ENCODE peak calls at places on chromosomes 3 and 15, in nine cellular contexts. W is GM12878, L is H1, K is HepG2, Z is K562, B is GM23338, F is HCT116, S is endothelial cell of umbilical vein, Y is GM23248. D is an unnamed sample.

GRCh38 chr3:48756640-48757039 is 39.6 kb upstream of the IP6K2 start:
- DNase-seq in W (no peak), L (no peak), K (peak), Z (no peak), B (no peak), F (no peak), S (no peak), Y (no peak), D (no peak)

GRCh38 chr3:193908181-193908744 is 227.7 kb upstream of the HES1 start:
- DNase-seq in W (no peak), L (no peak), K (no peak), Z (no peak), B (no peak), F (no peak), S (no peak), Y (no peak), D (no peak)

GRCh38 chr15:43776718-43777292 is at the start of gene ELL3:
- DNase-seq in W (no peak), L (peak), K (peak), Z (peak), B (peak), F (peak), S (no peak), Y (peak), D (peak)

GRCh38 chr15:64697911-64698369 is 77.4 kb downstream of the RBPMS2 start:
- DNase-seq in W (no peak), L (no peak), K (no peak), Z (no peak), B (no peak), F (no peak), S (no peak), Y (peak), D (no peak)

GRCh38 chr3:123412811-123413588 is 35.9 kb downstream of the ADCY5 start:
- DNase-seq in W (no peak), L (no peak), K (no peak), Z (no peak), B (peak), F (no peak), S (no peak), Y (peak), D (no peak)

GRCh38 chr3:64740232-64740631 is 52.4 kb upstream of the ADAMTS9 start:
- DNase-seq in W (no peak), L (no peak), K (peak), Z (no peak), B (no peak), F (no peak), S (peak), Y (peak), D (no peak)

GRCh38 chr3:150078983-150079739 is 108.5 kb upstream of the PFN2 start:
- DNase-seq in W (no peak), L (no peak), K (no peak), Z (no peak), B (no peak), F (no peak), S (no peak), Y (peak), D (no peak)

GRCh38 chr3:159236306-159236705 is 434.5 kb downstream of the MFSD1 start:
- DNase-seq in W (no peak), L (no peak), K (no peak), Z (no peak), B (no peak), F (no peak), S (peak), Y (peak), D (no peak)

GRCh38 chr3:141287326-141287725 is 55.7 kb downstream of the PXYLP1 start:
- DNase-seq in W (no peak), L (no peak), K (no peak), Z (no peak), B (no peak), F (no peak), S (no peak), Y (no peak), D (no peak)

GRCh38 chr15:79193157-79193948 is 89.2 kb upstream of the ANKRD34C start:
- DNase-seq in W (no peak), L (no peak), K (no peak), Z (no peak), B (no peak), F (no peak), S (no peak), Y (no peak), D (no peak)

GRCh38 chr3:100030346-100030745 is 84.0 kb downstream of the FILIP1L start:
- DNase-seq in W (no peak), L (no peak), K (no peak), Z (no peak), B (no peak), F (no peak), S (no peak), Y (peak), D (peak)

GRCh38 chr3:72964633-72965032 is 32.0 kb upstream of the PPP4R2 start:
- DNase-seq in W (no peak), L (no peak), K (no peak), Z (no peak), B (no peak), F (no peak), S (no peak), Y (no peak), D (no peak)

GRCh38 chr3:38354588-38355344 is 8.2 kb downstream of the XYLB start:
- DNase-seq in W (no peak), L (no peak), K (no peak), Z (no peak), B (no peak), F (no peak), S (peak), Y (peak), D (no peak)

GRCh38 chr15:89211678-89212170 is 9.7 kb downstream of the RLBP1 start:
- DNase-seq in W (no peak), L (no peak), K (no peak), Z (no peak), B (no peak), F (no peak), S (no peak), Y (no peak), D (no peak)

GRCh38 chr15:29451201-29451781 is 181.7 kb upstream of the NSMCE3 start:
- DNase-seq in W (no peak), L (peak), K (peak), Z (no peak), B (peak), F (peak), S (no peak), Y (no peak), D (no peak)

GRCh38 chr3:143786229-143787199 is 61.8 kb downstream of the SLC9A9 start:
- DNase-seq in W (no peak), L (no peak), K (no peak), Z (no peak), B (no peak), F (no peak), S (peak), Y (peak), D (no peak)

GRCh38 chr3:19046440-19046839 is 101.9 kb upstream of the KCNH8 start:
- DNase-seq in W (no peak), L (no peak), K (no peak), Z (no peak), B (peak), F (no peak), S (no peak), Y (no peak), D (no peak)

GRCh38 chr15:100204211-100204610 is 137.6 kb downstream of the ADAMTS17 start:
- DNase-seq in W (no peak), L (no peak), K (no peak), Z (no peak), B (no peak), F (no peak), S (no peak), Y (no peak), D (no peak)

GRCh38 chr3:58742239-58742638 is 75.7 kb upstream of the FAM3D start:
- DNase-seq in W (no peak), L (no peak), K (no peak), Z (no peak), B (no peak), F (no peak), S (no peak), Y (no peak), D (no peak)

GRCh38 chr3:81416812-81417211 is 344.6 kb downstream of the GBE1 start:
- DNase-seq in W (no peak), L (no peak), K (no peak), Z (no peak), B (no peak), F (no peak), S (no peak), Y (no peak), D (no peak)

GRCh38 chr3:126348308-126348920 is 8.8 kb downstream of the KLF15 start:
- DNase-seq in W (no peak), L (no peak), K (no peak), Z (peak), B (peak), F (no peak), S (no peak), Y (peak), D (no peak)

GRCh38 chr3:61788623-61789507 is 227.5 kb downstream of the PTPRG start:
- DNase-seq in W (no peak), L (no peak), K (no peak), Z (no peak), B (peak), F (no peak), S (no peak), Y (no peak), D (no peak)

GRCh38 chr15:96343529-96344072 is 13.1 kb downstream of the NR2F2 start:
- DNase-seq in W (no peak), L (no peak), K (no peak), Z (no peak), B (peak), F (no peak), S (peak), Y (no peak), D (no peak)

GRCh38 chr15:96345560-96346389 is 15.3 kb downstream of the NR2F2 start:
- DNase-seq in W (no peak), L (no peak), K (peak), Z (no peak), B (peak), F (no peak), S (peak), Y (peak), D (no peak)

GRCh38 chr15:96344706-96345559 is 14.4 kb downstream of the NR2F2 start:
- DNase-seq in W (no peak), L (no peak), K (no peak), Z (no peak), B (peak), F (no peak), S (peak), Y (no peak), D (no peak)

GRCh38 chr15:96342611-96343528 is 12.4 kb downstream of the NR2F2 start:
- DNase-seq in W (no peak), L (no peak), K (no peak), Z (no peak), B (peak), F (no peak), S (peak), Y (no peak), D (no peak)

DNA sequence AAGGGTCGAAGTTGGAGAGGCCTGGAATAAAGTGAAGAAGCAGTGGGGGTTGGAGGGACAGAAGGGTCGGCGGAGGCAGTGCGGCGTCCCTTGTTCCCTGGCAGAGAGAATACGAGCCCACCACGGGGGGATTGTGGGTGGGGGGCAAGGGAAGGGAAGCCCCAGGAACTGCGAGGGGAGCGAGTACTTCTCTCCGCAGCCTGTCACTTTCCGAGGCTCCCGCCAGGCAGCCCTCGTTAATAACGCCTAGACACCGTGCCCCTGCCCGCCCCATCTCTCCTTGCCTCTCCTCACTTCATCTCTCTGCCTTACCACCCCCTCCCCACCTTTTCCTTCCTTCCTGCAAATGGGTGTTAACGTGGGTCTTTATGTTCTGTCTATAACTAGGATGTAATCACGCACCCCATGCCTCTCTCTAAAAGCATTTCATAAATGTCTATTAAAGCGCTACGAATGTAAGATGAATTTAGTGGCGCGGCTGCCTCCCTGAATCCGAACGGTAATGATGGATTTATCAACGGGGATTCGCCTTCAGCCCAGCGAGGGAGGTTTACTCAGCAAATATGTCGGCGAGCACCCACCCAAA is 13.7 kb downstream of the NR2F2 start:
- DNase-seq in W (no peak), L (no peak), K (no peak), Z (no peak), B (peak), F (no peak), S (peak), Y (no peak), D (no peak)
- H3K4me3 ChIP-seq in W (no peak), L (peak), K (no peak), Z (no peak), B (peak), F (no peak), S (peak), Y (no peak), D (no peak)

GRCh38 chr15:74725241-74725774 is at the start of gene CYP1A1:
- DNase-seq in W (no peak), L (no peak), K (no peak), Z (no peak), B (peak), F (no peak), S (no peak), Y (peak), D (peak)

GRCh38 chr15:74724570-74725240 is 623 bp downstream of the CYP1A1 start:
- DNase-seq in W (no peak), L (no peak), K (no peak), Z (no peak), B (no peak), F (no peak), S (no peak), Y (no peak), D (no peak)

GRCh38 chr15:74726774-74727164 is 1.4 kb upstream of the CYP1A1 start:
- DNase-seq in W (no peak), L (no peak), K (no peak), Z (no peak), B (peak), F (no peak), S (no peak), Y (no peak), D (no peak)

GRCh38 chr15:74727727-74728126 is 2.4 kb upstream of the CYP1A1 start:
- DNase-seq in W (no peak), L (no peak), K (no peak), Z (no peak), B (no peak), F (no peak), S (no peak), Y (no peak), D (no peak)

GRCh38 chr15:74725845-74726773 is 781 bp upstream of the CYP1A1 start:
- DNase-seq in W (no peak), L (no peak), K (peak), Z (no peak), B (peak), F (no peak), S (peak), Y (peak), D (peak)
- TF ChIP-seq EZH2 in W (no peak), L (peak), K (no peak), Z (no peak), B (no peak), F (no peak), S (peak), Y (peak), D (no peak)

GRCh38 chr15:78130012-78130353 is 1.3 kb downstream of the CIB2 start:
- DNase-seq in W (no peak), L (no peak), K (no peak), Z (no peak), B (no peak), F (no peak), S (no peak), Y (no peak), D (no peak)

GRCh38 chr15:78129098-78130011 is 1.9 kb downstream of the CIB2 start:
- DNase-seq in W (no peak), L (no peak), K (no peak), Z (no peak), B (peak), F (no peak), S (no peak), Y (peak), D (peak)

GRCh38 chr15:78131295-78132021 is at the start of gene CIB2:
- DNase-seq in W (no peak), L (no peak), K (peak), Z (peak), B (peak), F (no peak), S (peak), Y (peak), D (peak)

GRCh38 chr15:78130466-78131294 is 565 bp downstream of the CIB2 start:
- DNase-seq in W (no peak), L (no peak), K (no peak), Z (peak), B (peak), F (no peak), S (no peak), Y (no peak), D (no peak)

GRCh38 chr15:78133801-78134200 is 2.6 kb upstream of the CIB2 start:
- DNase-seq in W (no peak), L (no peak), K (no peak), Z (no peak), B (no peak), F (no peak), S (no peak), Y (no peak), D (peak)
- H3K4me2 ChIP-seq in W (no peak), L (no peak), K (no peak), Z (no peak), B (no peak), F (no peak), S (no peak), Y (no peak), D (peak)

GRCh38 chr3:125121246-125122010 is 65.6 kb upstream of the HEG1 start:
- DNase-seq in W (peak), L (no peak), K (no peak), Z (no peak), B (no peak), F (no peak), S (no peak), Y (no peak), D (no peak)

GRCh38 chr3:125119752-125120369 is 64.1 kb upstream of the HEG1 start:
- DNase-seq in W (peak), L (no peak), K (no peak), Z (no peak), B (no peak), F (no peak), S (no peak), Y (no peak), D (no peak)

GRCh38 chr3:125117631-125118191 is 61.9 kb upstream of the HEG1 start:
- DNase-seq in W (no peak), L (no peak), K (no peak), Z (no peak), B (no peak), F (no peak), S (no peak), Y (no peak), D (no peak)

GRCh38 chr3:125118600-125118999 is 62.8 kb upstream of the HEG1 start:
- DNase-seq in W (no peak), L (no peak), K (no peak), Z (no peak), B (no peak), F (no peak), S (no peak), Y (no peak), D (no peak)

DNA sequence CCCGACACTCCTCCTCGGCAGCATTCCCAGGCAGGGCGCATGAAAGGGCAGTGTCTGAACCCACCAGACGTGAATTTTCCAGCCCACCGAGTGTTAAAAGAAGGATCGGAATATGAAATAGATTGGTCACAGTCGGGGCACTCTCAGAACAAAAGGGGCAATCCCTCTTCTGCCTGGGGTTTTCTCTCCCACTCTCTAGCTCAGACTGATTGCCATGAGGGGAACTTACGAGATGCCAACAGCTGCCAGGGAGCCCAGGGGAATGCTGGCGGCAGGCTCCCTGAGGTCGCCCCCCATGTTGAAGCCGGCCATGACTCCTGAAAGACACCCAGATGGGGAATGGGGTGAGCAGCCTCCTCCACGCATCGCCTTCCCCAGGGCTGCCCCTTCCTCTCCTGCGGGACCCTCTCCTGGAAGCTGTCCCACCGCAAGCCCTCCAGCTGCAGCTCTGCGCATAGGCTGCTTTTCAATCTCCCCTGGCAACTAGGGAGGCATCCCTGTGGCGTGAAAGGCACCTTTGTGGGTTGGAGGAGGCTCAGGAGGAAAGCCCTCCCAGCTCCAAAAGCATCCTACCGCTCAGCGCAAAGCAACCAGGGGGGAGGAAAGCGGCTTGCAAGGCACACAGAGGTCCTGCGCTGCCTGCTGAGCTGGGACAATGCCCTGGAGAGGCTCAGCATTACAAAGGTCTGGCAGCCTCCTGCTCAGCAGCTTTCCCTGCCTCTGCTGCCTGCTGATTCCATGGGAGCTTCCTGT is 64.7 kb upstream of the HEG1 start:
- DNase-seq in W (no peak), L (peak), K (no peak), Z (no peak), B (peak), F (no peak), S (no peak), Y (peak), D (no peak)
- H3K4me3 ChIP-seq in W (peak), L (peak), K (no peak), Z (no peak), B (peak), F (no peak), S (no peak), Y (no peak), D (no peak)

DNA sequence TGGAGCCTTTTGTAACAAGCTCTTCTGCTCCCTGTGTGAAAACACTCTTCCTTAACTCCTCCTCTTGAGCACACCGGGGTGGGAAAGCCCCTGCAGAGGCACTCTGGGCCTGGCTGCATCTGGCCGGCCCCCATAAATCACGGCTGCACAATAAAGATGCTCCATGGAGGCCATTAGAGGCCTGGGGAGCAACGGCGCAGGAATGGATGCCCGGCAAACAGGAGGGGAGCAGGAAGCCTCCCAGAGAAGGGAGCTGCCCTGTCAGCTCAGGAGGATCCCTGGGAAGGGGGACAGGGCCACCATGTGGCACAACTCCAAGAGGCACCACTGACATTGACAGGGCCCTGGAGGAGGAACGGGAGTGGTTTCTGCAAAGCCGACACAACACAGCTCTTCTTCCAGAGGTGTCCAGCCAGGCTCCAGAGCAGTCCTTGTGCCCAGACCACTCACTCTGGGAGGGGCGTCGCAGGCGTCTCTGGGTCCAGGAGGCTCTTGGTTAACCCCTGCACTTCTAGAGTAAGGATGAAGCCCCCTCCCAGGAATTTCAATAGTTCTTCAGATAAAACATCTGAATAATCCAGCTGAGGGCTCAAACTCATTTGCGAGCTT is 509.2 kb upstream of the PPP2R3A start:
- DNase-seq in W (no peak), L (peak), K (no peak), Z (no peak), B (peak), F (no peak), S (no peak), Y (no peak), D (no peak)
- TF ChIP-seq EZH2 in W (no peak), L (no peak), K (no peak), Z (no peak), B (no peak), F (no peak), S (no peak), Y (no peak), D (no peak)

GRCh38 chr15:68525815-68526214 is 53.0 kb upstream of the CORO2B start:
- DNase-seq in W (no peak), L (no peak), K (no peak), Z (no peak), B (no peak), F (no peak), S (no peak), Y (no peak), D (no peak)
- H3K4me2 ChIP-seq in W (no peak), L (no peak), K (no peak), Z (no peak), B (no peak), F (no peak), S (no peak), Y (peak), D (no peak)

D was measured in PC-9.